ENCODE peak calls at places on chromosomes 3 and 15, in four cellular contexts. One of them, this sample, is unnamed.
A peak's percentile ranks its signal among the peaks of the same experiment; 100 is the strongest.

GRCh38 chr3:14583543-14584091 is 43.5 kb upstream of the GRIP2 start:
- DNase-seq in T-helper 17 cell: no peak
- DNase-seq in GM23248: no peak
- DNase-seq in ascending aorta: no peak
- DNase-seq in this sample: no peak

GRCh38 chr3:104102386-104102785 is 1264.3 kb upstream of the ALCAM start:
- DNase-seq in ascending aorta: no peak
- DNase-seq in T-helper 17 cell: no peak
- DNase-seq in GM23248: peak; percentile 60
- DNase-seq in this sample: no peak

GRCh38 chr15:89016549-89017041 is 71.7 kb upstream of the ABHD2 start:
- DNase-seq in GM23248: peak; percentile 76
- DNase-seq in ascending aorta: peak; percentile 90
- DNase-seq in T-helper 17 cell: no peak
- DNase-seq in this sample: no peak

GRCh38 chr15:44289352-44289790 is 852 bp downstream of the GOLM2 start:
- DNase-seq in T-helper 17 cell: no peak
- DNase-seq in GM23248: peak; percentile 58
- DNase-seq in ascending aorta: no peak
- DNase-seq in this sample: no peak

GRCh38 chr3:16297991-16298885 is 33.2 kb downstream of the OXNAD1 start:
- DNase-seq in ascending aorta: no peak
- DNase-seq in T-helper 17 cell: no peak
- DNase-seq in GM23248: no peak
- DNase-seq in this sample: no peak

GRCh38 chr3:64932016-64932518 is 244.3 kb upstream of the ADAMTS9 start:
- DNase-seq in ascending aorta: no peak
- DNase-seq in T-helper 17 cell: no peak
- DNase-seq in GM23248: no peak
- DNase-seq in this sample: no peak

GRCh38 chr3:60555704-60556340 is 695.4 kb downstream of the FHIT start:
- DNase-seq in GM23248: peak; percentile 64
- DNase-seq in ascending aorta: no peak
- DNase-seq in T-helper 17 cell: no peak
- DNase-seq in this sample: no peak

GRCh38 chr3:178971614-178972013 is 100.0 kb downstream of the ZMAT3 start:
- DNase-seq in GM23248: peak; percentile 10
- DNase-seq in T-helper 17 cell: no peak
- DNase-seq in ascending aorta: no peak
- DNase-seq in this sample: no peak

GRCh38 chr3:88957751-88958452 is 149.5 kb upstream of the EPHA3 start:
- DNase-seq in GM23248: peak; percentile 88
- DNase-seq in ascending aorta: no peak
- DNase-seq in T-helper 17 cell: no peak
- DNase-seq in this sample: no peak

GRCh38 chr3:51681453-51681852 is 10.4 kb downstream of the TEX264 start:
- DNase-seq in T-helper 17 cell: no peak
- DNase-seq in ascending aorta: no peak
- DNase-seq in GM23248: peak; percentile 22
- DNase-seq in this sample: no peak

GRCh38 chr3:100869787-100870186 is 123.4 kb downstream of the ABI3BP start:
- DNase-seq in ascending aorta: no peak
- DNase-seq in GM23248: peak; percentile 77
- DNase-seq in T-helper 17 cell: no peak
- DNase-seq in this sample: no peak

This sample was measured in GM18507.